ENCODE peak calls at places on chromosome 1, in four cellular contexts. K is left ventricle myocardium inferior, T is BJ, V is pancreas. E is an unnamed sample.

GRCh38 chr1:203282720-203283542 is 22.4 kb upstream of the BTG2 start:
- DNase-seq in T (no peak), V (peak; percentile 65), K (no peak), E (no peak)

GRCh38 chr1:195899762-195900352 is 708.4 kb downstream of the KCNT2 start:
- DNase-seq in T (peak; percentile 52), K (no peak), V (no peak), E (peak; percentile 65)

GRCh38 chr1:211606914-211607751 is 28.2 kb upstream of the SLC30A1 start:
- DNase-seq in T (no peak), V (no peak), K (peak; percentile 31), E (no peak)

GRCh38 chr1:16338961-16339360 is 13.3 kb downstream of the FBXO42 start:
- DNase-seq in V (no peak), K (no peak), T (no peak), E (no peak)

GRCh38 chr1:235682216-235682615 is 32.6 kb upstream of the GNG4 start:
- DNase-seq in T (no peak), K (no peak), V (no peak), E (no peak)

GRCh38 chr1:61980561-61980960 is 214.1 kb upstream of the L1TD1 start:
- DNase-seq in K (no peak), T (no peak), V (no peak), E (no peak)

GRCh38 chr1:99348375-99349132 is 84.3 kb downstream of the PLPPR4 start:
- DNase-seq in V (no peak), K (no peak), T (no peak), E (no peak)

GRCh38 chr1:53089478-53090226 is 27.6 kb downstream of the PODN start:
- DNase-seq in T (no peak), V (no peak), K (no peak), E (no peak)

GRCh38 chr1:228155596-228156517 is 6.1 kb downstream of the GJC2 start:
- DNase-seq in V (peak; percentile 36), K (peak; percentile 11), T (no peak), E (no peak)

GRCh38 chr1:56954664-56955063 is 11.2 kb downstream of the C8B start:
- DNase-seq in V (no peak), T (no peak), K (no peak), E (no peak)

DNA sequence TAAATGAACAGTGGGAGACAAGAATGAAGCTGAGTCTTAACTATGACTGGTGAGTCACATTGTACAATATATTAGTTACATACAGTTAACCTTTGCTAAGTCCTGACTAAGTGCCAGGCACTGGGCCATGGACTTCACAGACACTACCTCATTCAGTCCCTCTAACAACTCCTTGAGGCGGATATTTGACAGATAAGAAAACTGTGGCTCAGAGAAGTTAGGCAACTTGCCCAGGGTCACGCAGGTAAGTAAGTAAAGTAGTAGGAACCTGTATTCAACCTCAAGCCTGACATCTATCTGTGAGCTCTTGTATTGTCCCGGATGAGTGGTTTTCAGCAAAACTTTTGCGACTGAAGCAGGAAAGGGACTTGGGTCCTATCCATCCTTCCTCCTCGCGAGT is 62.1 kb downstream of the GNG12 start:
- DNase-seq in K (no peak), T (no peak), V (no peak), E (no peak)
- TF ChIP-seq CTCF in K (no peak), T (no peak), V (no peak), E (no peak)

GRCh38 chr1:46203738-46204405 is 738 bp downstream of the LURAP1 start:
- DNase-seq in V (no peak), K (no peak), T (no peak), E (no peak)
- H3K4me3 ChIP-seq in V (peak overlapping the region; percentile 35), K (peak overlapping the region; percentile 90), T (peak overlapping the region; percentile 68), E (peak overlapping the region; percentile 84)

GRCh38 chr1:201378804-201379203 is 1.3 kb upstream of the TNNT2 start:
- DNase-seq in V (no peak), K (peak; percentile 73), T (no peak), E (no peak)

GRCh38 chr1:201377611-201378092 is at the start of gene TNNT2:
- DNase-seq in T (no peak), V (no peak), K (peak; percentile 73), E (no peak)

GRCh38 chr1:201375169-201375568 is 2.3 kb downstream of the TNNT2 start:
- DNase-seq in V (no peak), T (no peak), K (no peak), E (no peak)

GRCh38 chr1:201376107-201376463 is 1.4 kb downstream of the TNNT2 start:
- DNase-seq in V (no peak), T (no peak), K (no peak), E (no peak)

GRCh38 chr1:201376464-201377374 is 761 bp downstream of the TNNT2 start:
- DNase-seq in T (peak; percentile 2), V (no peak), K (no peak), E (peak; percentile 30)
- TF ChIP-seq CTCF in T (peak; percentile 61), V (no peak), K (peak; percentile 46), E (peak; percentile 67)

DNA sequence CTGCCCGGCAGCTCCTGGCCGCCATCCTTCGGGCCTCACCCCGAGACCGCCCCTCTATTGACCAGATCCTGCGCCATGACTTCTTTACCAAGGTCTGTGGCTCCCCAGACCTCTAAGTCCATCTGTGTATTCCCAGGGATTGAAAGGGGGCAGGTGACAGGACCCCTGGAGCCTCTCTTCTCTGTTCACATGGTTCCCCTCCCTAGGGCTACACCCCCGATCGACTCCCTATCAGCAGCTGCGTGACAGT is 2.8 kb downstream of the PLK3 start:
- DNase-seq in T (no peak), K (peak; percentile 13), V (peak; percentile 33), E (no peak)
- H3K4me3 ChIP-seq in T (no peak overlapping the region), K (peak overlapping the region; percentile 98), V (no peak overlapping the region), E (peak overlapping the region; percentile 94)

GRCh38 chr1:27508139-27508665 is 18.2 kb upstream of the WASF2 start:
- DNase-seq in V (no peak), T (no peak), K (no peak), E (no peak)
- TF ChIP-seq CTCF in V (no peak), T (no peak), K (no peak), E (peak; percentile 9)

GRCh38 chr1:204317170-204317569 is 42.6 kb downstream of the PLEKHA6 start:
- DNase-seq in V (no peak), K (no peak), T (no peak), E (no peak)

GRCh38 chr1:204314209-204314892 is 45.4 kb downstream of the PLEKHA6 start:
- DNase-seq in T (no peak), V (no peak), K (no peak), E (no peak)

GRCh38 chr1:204316164-204316563 is 43.6 kb downstream of the PLEKHA6 start:
- DNase-seq in T (no peak), V (no peak), K (no peak), E (no peak)

GRCh38 chr1:204313675-204314074 is 46.1 kb downstream of the PLEKHA6 start:
- DNase-seq in V (no peak), T (no peak), K (no peak), E (no peak)

DNA sequence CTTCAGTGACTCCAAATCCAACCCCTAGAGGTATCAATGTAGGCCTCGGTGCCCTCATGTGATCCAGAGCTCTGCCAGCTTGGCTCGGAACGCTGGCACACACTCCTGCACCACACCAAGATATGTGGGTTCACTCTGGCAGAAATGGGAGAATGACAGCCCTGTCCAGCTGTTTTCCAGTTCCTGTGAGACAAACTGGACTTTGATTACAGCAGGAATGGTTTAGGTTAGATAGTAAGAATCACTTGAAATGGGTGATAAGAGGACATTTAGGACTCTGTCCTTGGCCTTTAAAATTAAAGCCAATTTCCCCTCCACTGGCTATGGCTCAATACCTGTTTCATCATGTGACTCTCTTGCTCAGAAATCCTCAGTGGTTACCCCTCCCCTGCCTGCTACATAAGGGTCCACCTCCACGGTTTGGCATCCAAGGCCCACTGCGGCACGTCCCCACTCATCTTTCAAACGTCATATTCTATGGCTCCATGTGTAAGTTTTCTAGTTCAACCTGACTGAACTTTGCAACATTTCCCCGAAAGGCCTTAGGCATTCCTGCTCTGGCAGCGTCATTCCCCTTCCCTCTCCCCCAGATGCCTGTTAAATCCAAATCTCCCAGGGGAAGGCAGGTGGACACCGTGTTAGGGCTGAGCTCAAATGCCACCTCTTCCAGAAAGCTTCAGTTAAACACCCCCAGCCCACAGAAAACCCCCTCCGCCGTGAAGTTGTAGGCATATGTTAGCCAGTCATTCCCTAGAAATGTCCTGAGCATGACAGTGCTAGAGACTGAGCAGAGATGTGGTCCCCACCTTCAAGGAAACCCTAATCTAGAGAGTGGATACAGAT is 44.6 kb downstream of the PLEKHA6 start:
- DNase-seq in V (no peak), T (no peak), K (no peak), E (no peak)
- H3K4me3 ChIP-seq in V (no peak overlapping the region), T (no peak overlapping the region), K (no peak overlapping the region), E (no peak overlapping the region)

DNA sequence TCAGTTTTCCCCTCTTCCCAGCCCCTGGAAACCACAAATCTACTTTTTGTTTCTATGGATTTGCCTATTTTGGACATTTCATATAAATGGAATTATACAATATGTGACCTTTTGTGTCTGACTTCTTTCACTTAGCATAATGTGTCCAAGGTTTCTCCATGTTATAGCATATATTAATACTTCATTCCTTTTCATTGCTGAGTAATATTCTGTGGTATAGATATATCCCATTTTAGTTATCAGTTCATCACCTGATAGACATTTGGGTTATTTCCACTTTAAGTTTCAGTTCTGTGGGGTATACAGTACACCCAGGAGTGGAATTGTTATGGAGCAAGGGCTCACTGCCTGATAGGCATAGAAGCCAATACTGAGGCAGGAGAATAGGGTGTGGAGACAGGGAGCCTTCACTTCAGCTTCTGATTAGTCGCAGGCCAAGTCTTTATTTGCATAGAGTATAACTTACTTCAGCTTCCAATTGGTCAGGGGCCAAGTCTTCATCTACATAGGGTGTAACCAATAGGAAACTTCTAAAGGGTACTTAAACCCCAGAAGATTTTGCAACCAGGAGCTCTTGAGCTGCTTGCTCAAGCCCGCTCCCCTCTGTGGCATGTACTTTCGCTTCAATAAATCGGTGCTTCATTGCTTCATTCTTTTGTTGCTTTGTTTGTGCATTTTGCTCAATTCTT is 8.3 kb upstream of the NVL start:
- DNase-seq in K (no peak), T (no peak), V (no peak), E (no peak)
- TF ChIP-seq CTCF in K (no peak), T (no peak), V (no peak), E (no peak)

DNA sequence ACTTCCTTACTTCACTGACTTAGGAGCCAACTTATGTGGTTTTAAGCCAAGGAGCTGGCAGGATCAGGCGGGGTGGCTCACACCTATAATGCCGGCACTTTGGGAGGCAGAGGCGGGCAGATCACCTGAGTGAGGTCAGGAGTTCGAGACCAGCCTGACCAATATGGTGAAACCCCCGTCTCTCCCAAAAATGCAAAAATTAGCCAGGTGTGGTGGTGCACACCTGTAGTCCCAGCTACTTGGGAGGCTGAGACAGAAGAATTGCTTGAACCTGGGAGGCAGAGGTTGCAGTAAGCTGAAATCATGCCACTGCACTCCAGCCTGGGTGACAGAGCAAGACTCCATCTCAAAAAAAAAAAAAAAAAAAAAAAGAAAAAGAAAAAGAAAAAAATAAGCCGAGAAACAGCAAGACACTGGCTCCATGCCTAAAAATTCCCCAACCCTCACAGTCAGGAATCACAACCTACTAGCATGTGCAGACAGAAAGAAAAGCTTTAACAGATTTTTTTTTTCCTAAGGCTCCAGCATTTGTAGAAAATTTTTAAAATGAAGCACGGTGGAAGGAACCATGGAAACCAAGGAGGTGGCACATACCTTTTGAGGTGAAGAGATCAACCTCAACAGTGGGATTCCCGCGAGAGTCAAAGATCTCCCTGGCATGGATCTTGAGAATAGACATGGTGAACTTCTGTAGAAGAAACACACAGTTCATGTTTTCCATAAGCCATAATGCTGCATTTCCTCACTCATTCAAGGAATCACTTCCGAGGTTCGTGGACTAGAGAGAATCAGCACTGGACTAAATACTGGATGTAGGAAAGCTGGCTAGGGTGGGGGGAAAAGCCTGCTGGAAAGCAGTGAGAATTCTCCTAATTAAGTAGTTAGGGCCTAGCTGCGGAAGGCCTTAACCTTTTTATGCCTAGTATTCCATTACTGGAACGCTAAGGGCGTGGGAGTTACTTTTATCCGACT is 4.0 kb downstream of the ENO1 start:
- DNase-seq in V (no peak), T (no peak), K (no peak), E (no peak)
- H3K4me3 ChIP-seq in V (no peak overlapping the region), T (no peak overlapping the region), K (peak overlapping the region; percentile 93), E (peak overlapping the region; percentile 92)